ENCODE peak calls at places on chromosomes 2 and 18, in six cellular contexts. H is stomach, B is A549, A is K562, K is IMR-90, Y is tibial nerve. Q is an unnamed sample.

GRCh38 chr2:217653240-217653639 is 349.6 kb downstream of the TNS1 start:
- DNase-seq in H (no peak), B (peak; percentile 58), A (no peak), K (peak; percentile 89), Y (peak; percentile 64), Q (peak; percentile 89)

GRCh38 chr2:138071720-138072719 is 107.7 kb downstream of the HNMT start:
- DNase-seq in H (no peak), B (peak; percentile 35), A (no peak), K (peak; percentile 43), Y (no peak), Q (no peak)

GRCh38 chr2:188378551-188378950 is 86.9 kb downstream of the GULP1 start:
- DNase-seq in H (no peak), B (no peak), A (no peak), K (peak; percentile 16), Y (no peak), Q (no peak)

GRCh38 chr2:148042219-148042618 is 21.3 kb downstream of the MBD5 start:
- DNase-seq in H (no peak), B (no peak), A (no peak), K (peak; percentile 20), Y (no peak), Q (no peak)

GRCh38 chr2:143694335-143694734 is 565.1 kb downstream of the ARHGAP15 start:
- DNase-seq in H (no peak), B (no peak), A (peak; percentile 22), K (no peak), Y (no peak), Q (no peak)

GRCh38 chr2:32446362-32446761 is 89.5 kb downstream of the BIRC6 start:
- DNase-seq in H (no peak), B (no peak), A (no peak), K (no peak), Y (no peak), Q (no peak)

GRCh38 chr2:46171996-46172546 is 125.1 kb upstream of the EPAS1 start:
- DNase-seq in H (no peak), B (no peak), A (no peak), K (no peak), Y (no peak), Q (no peak)

GRCh38 chr2:144510206-144510991 is 9.5 kb downstream of the ZEB2 start:
- DNase-seq in H (no peak), B (no peak), A (no peak), K (peak; percentile 89), Y (no peak), Q (no peak)

DNA sequence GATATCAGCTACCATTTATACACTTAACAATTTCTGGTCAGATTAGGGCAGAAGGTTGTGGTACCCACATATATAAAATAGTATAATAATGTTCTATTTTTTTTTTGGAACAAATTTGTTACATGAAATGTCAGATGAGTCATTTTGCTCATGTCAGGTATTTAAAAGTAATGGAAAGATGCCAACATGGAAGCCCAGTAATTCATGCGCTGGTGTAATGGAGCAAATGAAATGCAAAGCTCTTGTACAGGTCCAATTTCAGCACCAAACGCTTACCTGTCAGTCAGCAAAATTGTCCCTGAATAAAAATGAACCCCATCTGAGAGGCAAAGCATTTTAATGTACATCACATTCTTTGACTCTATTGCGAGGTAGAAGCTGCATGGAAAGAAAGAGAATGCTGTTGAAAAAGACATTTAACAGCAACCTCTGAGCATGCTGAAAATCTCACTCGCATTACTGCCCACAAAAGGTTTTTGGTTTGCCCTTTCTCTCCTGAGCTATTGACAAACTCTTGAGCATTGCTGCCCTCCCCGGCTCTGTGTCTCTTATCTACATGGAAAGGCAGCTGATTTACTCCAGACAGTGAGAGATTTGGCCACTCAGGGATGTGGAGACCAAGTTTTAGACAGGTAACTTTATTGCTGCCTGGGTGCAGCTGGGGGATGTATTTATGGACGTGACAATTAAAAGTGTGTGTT is 217.5 kb downstream of the CAMKMT start:
- DNase-seq in H (no peak), B (no peak), A (no peak), K (no peak), Y (no peak), Q (no peak)
- H3K4me1 ChIP-seq in H (no peaks in the 10 kb centered on the region), B (peaks cover 8% of the 10 kb centered on the region), A (no peaks in the 10 kb centered on the region), K (no peaks in the 10 kb centered on the region), Y (no peaks in the 10 kb centered on the region), Q (no peaks in the 10 kb centered on the region)

DNA sequence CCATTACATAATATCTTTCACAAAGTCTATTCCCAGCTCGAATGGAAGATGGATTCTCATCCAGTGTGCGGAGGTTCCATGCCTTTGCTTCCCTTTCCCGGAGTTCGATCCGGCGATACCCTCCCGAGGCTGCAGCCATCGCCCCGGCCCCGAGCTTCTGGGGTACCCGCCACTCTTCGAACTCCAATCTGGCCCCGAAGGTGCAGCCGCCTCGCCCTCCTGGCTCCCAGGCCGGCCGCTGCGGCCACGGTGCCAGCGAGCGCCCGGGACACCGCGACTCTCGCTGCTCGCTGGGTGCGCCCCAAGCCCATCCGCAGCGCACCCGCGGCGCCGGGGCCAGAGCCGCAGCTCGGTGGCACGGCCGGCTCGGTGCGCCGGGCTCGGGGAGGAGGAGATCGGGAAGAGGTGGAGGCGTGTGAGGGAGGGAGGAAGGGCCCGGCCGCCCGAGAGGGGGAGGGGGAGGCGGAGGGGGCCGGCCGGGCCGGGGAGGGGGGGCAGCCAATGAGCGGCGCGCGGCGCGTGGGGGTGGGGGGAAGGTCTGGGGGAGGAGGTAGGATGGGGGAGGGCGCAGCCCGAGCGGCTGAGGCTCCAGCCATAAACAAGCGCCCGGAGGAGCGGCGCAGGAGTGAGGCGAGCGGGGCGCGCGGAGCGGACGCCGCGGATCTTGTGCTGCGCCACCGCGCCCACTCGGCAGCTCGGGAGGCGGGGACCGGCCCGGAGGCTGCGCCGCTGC is at the start of gene CRIM1:
- DNase-seq in H (peak; percentile 81), B (peak; percentile 70), A (no peak), K (peak; percentile 91), Y (peak; percentile 75), Q (peak; percentile 90)
- TF ChIP-seq POLR2A in H (no peak), B (peak; percentile 95), A (no peak), K (peak; percentile 98), Y (peak; percentile 90), Q (peak; percentile 52)

GRCh38 chr18:54192415-54192814 is 32.1 kb downstream of the MBD2 start:
- DNase-seq in H (no peak), B (no peak), A (no peak), K (no peak), Y (no peak), Q (no peak)
- TF ChIP-seq CTCF in H (no peak), B (no peak), A (no peak), K (no peak), Y (no peak), Q (no peak)

DNA sequence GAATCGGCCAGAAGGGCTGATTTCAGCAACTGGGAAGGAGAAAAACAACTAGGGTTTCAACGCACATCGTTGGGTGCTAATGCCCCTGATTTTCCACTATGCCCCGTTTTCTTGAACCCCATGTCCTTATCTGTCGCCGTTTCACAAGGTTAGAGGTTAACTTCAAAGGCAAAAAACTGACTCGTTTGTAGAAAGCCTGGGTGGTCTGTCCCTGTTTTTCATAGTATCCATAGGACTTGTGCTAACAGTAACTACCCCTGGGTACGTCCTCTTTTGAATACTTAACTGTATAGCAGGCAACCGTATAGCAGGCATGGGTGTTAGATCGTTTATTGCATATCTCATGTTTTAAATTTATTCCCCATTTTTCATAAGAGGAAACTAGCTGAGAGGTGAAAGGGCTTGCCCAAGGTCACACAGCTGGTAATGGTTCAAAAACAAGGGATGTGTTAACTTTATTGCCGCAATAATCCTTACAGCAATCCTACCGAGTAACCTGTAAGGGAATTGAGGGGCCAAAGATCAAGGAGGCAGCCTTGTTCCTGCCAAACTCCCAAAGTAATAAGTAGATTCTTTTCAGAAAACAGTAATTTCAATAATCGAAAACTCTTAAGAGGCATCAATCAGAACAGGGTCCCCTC is 897 bp upstream of the MGAT4A start:
- DNase-seq in H (no peak), B (no peak), A (no peak), K (no peak), Y (no peak), Q (no peak)
- H3K4me1 ChIP-seq in H (peaks cover 20% of the 10 kb centered on the region), B (peaks cover 13% of the 10 kb centered on the region), A (peaks cover 14% of the 10 kb centered on the region), K (peaks cover 2% of the 10 kb centered on the region), Y (peaks cover 9% of the 10 kb centered on the region), Q (peaks cover 13% of the 10 kb centered on the region)

GRCh38 chr2:23767871-23768611 is 158.9 kb downstream of the ATAD2B start:
- DNase-seq in H (no peak), B (no peak), A (no peak), K (no peak), Y (no peak), Q (no peak)

GRCh38 chr2:23776021-23776420 is 150.9 kb downstream of the ATAD2B start:
- DNase-seq in H (no peak), B (no peak), A (no peak), K (no peak), Y (no peak), Q (no peak)

GRCh38 chr2:23777857-23778256 is 149.1 kb downstream of the ATAD2B start:
- DNase-seq in H (no peak), B (no peak), A (no peak), K (no peak), Y (no peak), Q (no peak)

GRCh38 chr2:23769364-23769763 is 157.6 kb downstream of the ATAD2B start:
- DNase-seq in H (no peak), B (no peak), A (no peak), K (peak; percentile 75), Y (no peak), Q (no peak)

GRCh38 chr2:23772684-23773083 is 154.2 kb downstream of the ATAD2B start:
- DNase-seq in H (no peak), B (no peak), A (no peak), K (no peak), Y (no peak), Q (peak; percentile 6)
- TF ChIP-seq POLR2A in H (no peak), B (no peak), A (no peak), K (no peak), Y (no peak), Q (no peak)

GRCh38 chr18:28189400-28190239 is 12.7 kb upstream of the CDH2 start:
- DNase-seq in H (peak; percentile 58), B (no peak), A (peak; percentile 18), K (peak; percentile 87), Y (no peak), Q (peak; percentile 53)
- TF ChIP-seq CTCF in H (peak; percentile 41), B (peak; percentile 48), A (peak; percentile 47), K (peak; percentile 91), Y (no peak), Q (peak; percentile 71)

GRCh38 chr2:197943731-197944130 is 139.3 kb downstream of the PLCL1 start:
- DNase-seq in H (no peak), B (no peak), A (no peak), K (no peak), Y (no peak), Q (no peak)
- H3K4me1 ChIP-seq in H (no peaks in the 10 kb centered on the region), B (no peaks in the 10 kb centered on the region), A (no peaks in the 10 kb centered on the region), K (no peaks in the 10 kb centered on the region), Y (no peaks in the 10 kb centered on the region), Q (peaks cover 11% of the 10 kb centered on the region)

DNA sequence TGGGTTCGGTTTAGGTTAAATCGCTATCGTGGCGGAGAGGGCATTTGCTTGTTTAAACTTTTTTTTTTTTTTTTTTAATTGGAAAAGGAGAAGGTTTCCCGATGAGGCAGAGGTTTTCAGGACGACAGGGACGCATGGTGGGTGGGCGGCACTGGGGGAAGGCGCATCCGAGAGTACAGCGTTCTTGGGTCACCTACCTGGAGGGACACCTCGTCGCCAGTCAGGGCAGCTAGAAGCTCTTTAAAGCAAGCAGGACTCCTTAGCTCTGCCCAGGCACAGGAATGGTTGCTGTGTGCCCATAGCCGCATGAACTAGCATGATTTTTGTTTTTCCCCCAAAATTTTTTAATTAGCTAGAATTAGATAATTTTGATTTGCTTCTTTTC is 444 bp downstream of the LDLRAD4 start:
- DNase-seq in H (no peak), B (no peak), A (no peak), K (no peak), Y (no peak), Q (no peak)
- TF ChIP-seq POLR2A in H (no peak), B (no peak), A (no peak), K (no peak), Y (no peak), Q (no peak)

GRCh38 chr2:82023710-82024109 is 1719.2 kb upstream of the LRRTM1 start:
- DNase-seq in H (no peak), B (no peak), A (no peak), K (no peak), Y (no peak), Q (no peak)
- TF ChIP-seq CTCF in H (no peak), B (no peak), A (peak; percentile 5), K (no peak), Y (no peak), Q (no peak)

Q was measured in thyroid gland.